ENCODE peak calls at places on chromosome 22, in five cellular contexts. S is sciatic nerve, N is psoas muscle, O is WTC11, I is neural crest cell. R is an unnamed sample.

GRCh38 chr22:32336185-32336603 is 21.5 kb upstream of the RFPL3 start:
- DNase-seq in N (no peak), O (no peak), I (no peak), S (no peak), R (no peak)

GRCh38 chr22:26461188-26461810 is 22.3 kb downstream of the HPS4 start:
- DNase-seq in O (peak), I (peak), N (peak), S (peak), R (peak)

GRCh38 chr22:37777122-37777687 is 30.5 kb upstream of the GCAT start:
- DNase-seq in N (peak), S (no peak), O (no peak), I (no peak), R (peak)

GRCh38 chr22:36770116-36770945 is 5.6 kb downstream of the IFT27 start:
- DNase-seq in O (no peak), I (no peak), S (peak), N (no peak), R (peak)

GRCh38 chr22:35749808-35750207 is 32.1 kb downstream of the APOL5 start:
- DNase-seq in N (no peak), S (no peak), I (no peak), O (no peak), R (no peak)

GRCh38 chr22:17264321-17265052 is 45.3 kb upstream of the ADA2 start:
- DNase-seq in I (peak), N (peak), S (no peak), O (peak), R (peak)

GRCh38 chr22:47154621-47155081 is 392.2 kb downstream of the TBC1D22A start:
- DNase-seq in I (no peak), N (peak), S (no peak), O (no peak), R (no peak)

GRCh38 chr22:22710719-22711531 is 66.5 kb downstream of the GGTLC2 start:
- DNase-seq in S (peak), I (peak), N (peak), O (peak), R (peak)

GRCh38 chr22:44312766-44313165 is at the start of gene SHISAL1:
- DNase-seq in S (no peak), I (no peak), O (no peak), N (no peak), R (no peak)